ENCODE peak calls at places on chromosomes 3 and 15, in eight cellular contexts. J, F, S, L, Z, A, C and Y are unnamed samples.

GRCh38 chr3:89113887-89114840 is 6.7 kb downstream of the EPHA3 start:
- DNase-seq in J (peak; percentile 50), F (peak; percentile 74), S (peak; percentile 55), L (no peak), Z (peak; percentile 71), A (no peak), C (peak; percentile 72), Y (peak; percentile 34)

GRCh38 chr15:71577071-71577470 is 233.3 kb upstream of the NR2E3 start:
- DNase-seq in J (no peak), F (no peak), S (no peak), L (no peak), Z (no peak), A (no peak), C (no peak), Y (no peak)

GRCh38 chr3:138921316-138922292 is 25.3 kb downstream of the FOXL2 start:
- DNase-seq in J (no peak), F (no peak), S (no peak), L (no peak), Z (no peak), A (no peak), C (no peak), Y (no peak)

GRCh38 chr3:61926913-61927312 is 365.5 kb downstream of the PTPRG start:
- DNase-seq in J (no peak), F (no peak), S (no peak), L (no peak), Z (no peak), A (no peak), C (no peak), Y (no peak)

GRCh38 chr3:28840976-28841376 is 439.9 kb upstream of the RBMS3 start:
- DNase-seq in J (no peak), F (no peak), S (no peak), L (no peak), Z (no peak), A (no peak), C (no peak), Y (no peak)

GRCh38 chr3:144097144-144097543 is 125.5 kb downstream of the DIPK2A start:
- DNase-seq in J (no peak), F (no peak), S (no peak), L (no peak), Z (no peak), A (no peak), C (no peak), Y (no peak)

GRCh38 chr3:175121225-175121624 is 262.1 kb downstream of the NAALADL2 start:
- DNase-seq in J (no peak), F (no peak), S (no peak), L (no peak), Z (no peak), A (no peak), C (peak; percentile 33), Y (no peak)

GRCh38 chr3:18222686-18223085 is 202.5 kb downstream of the SATB1 start:
- DNase-seq in J (no peak), F (peak; percentile 36), S (no peak), L (no peak), Z (no peak), A (no peak), C (no peak), Y (no peak)

GRCh38 chr3:159174715-159175390 is 373.0 kb downstream of the MFSD1 start:
- DNase-seq in J (no peak), F (no peak), S (no peak), L (no peak), Z (no peak), A (no peak), C (no peak), Y (no peak)

GRCh38 chr15:72338617-72339321 is 18.8 kb upstream of the CELF6 start:
- DNase-seq in J (no peak), F (no peak), S (no peak), L (no peak), Z (no peak), A (no peak), C (no peak), Y (no peak)

GRCh38 chr3:188941103-188941502 is 230.7 kb upstream of the TPRG1 start:
- DNase-seq in J (no peak), F (no peak), S (no peak), L (no peak), Z (no peak), A (no peak), C (no peak), Y (no peak)

GRCh38 chr15:38877471-38877870 is 312.9 kb upstream of the RASGRP1 start:
- DNase-seq in J (no peak), F (no peak), S (no peak), L (no peak), Z (no peak), A (no peak), C (no peak), Y (no peak)

GRCh38 chr15:41115088-41115651 is 910 bp downstream of the INO80 start:
- DNase-seq in J (peak; percentile 73), F (no peak), S (no peak), L (no peak), Z (no peak), A (no peak), C (no peak), Y (no peak)

GRCh38 chr3:106305882-106306445 is 437.2 kb upstream of the CBLB start:
- DNase-seq in J (no peak), F (no peak), S (no peak), L (no peak), Z (no peak), A (no peak), C (no peak), Y (no peak)

GRCh38 chr15:66617137-66618090 is 51.6 kb upstream of the LCTL start:
- DNase-seq in J (no peak), F (peak; percentile 39), S (no peak), L (no peak), Z (peak; percentile 71), A (no peak), C (no peak), Y (no peak)

GRCh38 chr3:25441234-25441856 is 13.3 kb downstream of the RARB start:
- DNase-seq in J (no peak), F (no peak), S (no peak), L (no peak), Z (no peak), A (no peak), C (no peak), Y (peak; percentile 19)

GRCh38 chr3:111314146-111314873 is 227.7 kb upstream of the CD96 start:
- DNase-seq in J (no peak), F (no peak), S (no peak), L (no peak), Z (no peak), A (no peak), C (no peak), Y (no peak)

GRCh38 chr3:61574854-61575253 is 13.5 kb downstream of the PTPRG start:
- DNase-seq in J (no peak), F (no peak), S (no peak), L (no peak), Z (no peak), A (no peak), C (no peak), Y (no peak)

GRCh38 chr3:24303057-24303754 is 191.4 kb downstream of the THRB start:
- DNase-seq in J (no peak), F (no peak), S (no peak), L (no peak), Z (no peak), A (no peak), C (no peak), Y (no peak)

DNA sequence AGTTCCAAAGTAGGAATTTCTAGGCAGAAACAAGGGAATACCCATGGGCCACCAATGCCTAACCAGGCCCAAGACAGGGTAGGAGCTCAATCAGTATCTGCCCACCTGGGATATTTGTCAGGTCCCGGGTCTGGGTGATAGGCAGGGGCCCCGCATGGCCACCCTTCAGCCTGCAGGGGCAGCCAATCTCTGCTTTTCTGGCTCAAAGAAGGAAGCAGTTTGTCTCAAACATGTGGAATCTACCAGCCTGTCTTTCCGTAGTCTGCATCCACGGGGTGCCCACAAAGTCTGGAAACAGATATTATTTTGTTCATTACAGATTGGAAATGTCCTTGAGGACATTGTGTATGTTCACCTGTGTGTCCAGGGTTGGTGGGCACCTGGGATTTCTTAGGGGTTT is 56.2 kb downstream of the CEMIP start:
- DNase-seq in J (no peak), F (no peak), S (no peak), L (no peak), Z (no peak), A (peak; percentile 33), C (no peak), Y (no peak)
- TF ChIP-seq CTCF in J (no peak), F (no peak), S (no peak), L (no peak), Z (no peak), A (no peak), C (no peak), Y (no peak)

GRCh38 chr3:169744332-169745054 is 20.4 kb downstream of the TERC start:
- DNase-seq in J (no peak), F (no peak), S (no peak), L (no peak), Z (no peak), A (no peak), C (no peak), Y (no peak)
- TF ChIP-seq CTCF in J (peak; percentile 32), F (peak; percentile 39), S (no peak), L (no peak), Z (no peak), A (peak; percentile 48), C (peak; percentile 53), Y (peak; percentile 28)

GRCh38 chr3:176650478-176650877 is 546.8 kb downstream of the TBL1XR1 start:
- DNase-seq in J (no peak), F (no peak), S (no peak), L (no peak), Z (no peak), A (no peak), C (no peak), Y (no peak)
- TF ChIP-seq CTCF in J (no peak), F (no peak), S (peak; percentile 57), L (no peak), Z (no peak), A (no peak), C (peak; percentile 20), Y (no peak)

GRCh38 chr15:64009241-64009640 is 37.0 kb downstream of the DAPK2 start:
- DNase-seq in J (no peak), F (no peak), S (no peak), L (no peak), Z (no peak), A (no peak), C (no peak), Y (no peak)

GRCh38 chr15:64013179-64014043 is 32.9 kb downstream of the DAPK2 start:
- DNase-seq in J (no peak), F (no peak), S (no peak), L (no peak), Z (no peak), A (no peak), C (no peak), Y (no peak)

GRCh38 chr15:64009798-64010241 is 36.5 kb downstream of the DAPK2 start:
- DNase-seq in J (no peak), F (no peak), S (no peak), L (no peak), Z (no peak), A (no peak), C (no peak), Y (no peak)

GRCh38 chr15:64008177-64008576 is 38.1 kb downstream of the DAPK2 start:
- DNase-seq in J (no peak), F (no peak), S (no peak), L (no peak), Z (no peak), A (no peak), C (no peak), Y (no peak)

DNA sequence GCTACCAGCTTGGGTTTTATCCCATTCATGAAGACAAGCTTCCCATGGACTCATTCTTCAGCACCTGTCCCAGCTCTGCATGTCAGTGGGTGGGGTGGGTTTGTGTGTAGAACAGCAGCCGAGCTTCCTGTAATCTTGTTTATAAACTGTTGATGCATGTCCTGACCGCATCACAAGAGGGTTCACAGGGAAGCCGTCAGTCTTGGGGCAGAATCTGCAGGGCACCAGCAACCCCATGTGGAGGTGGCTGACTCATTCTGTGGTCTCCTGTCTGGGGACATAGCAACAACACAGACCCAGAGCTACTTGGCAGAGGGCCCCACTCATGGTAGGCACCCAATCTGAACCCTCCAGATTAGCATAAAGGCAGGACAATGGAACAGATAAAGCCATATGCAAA is 35.6 kb downstream of the DAPK2 start:
- DNase-seq in J (peak; percentile 62), F (no peak), S (no peak), L (peak; percentile 54), Z (peak; percentile 53), A (no peak), C (no peak), Y (peak; percentile 79)
- TF ChIP-seq CTCF in J (peak; percentile 47), F (no peak), S (no peak), L (no peak), Z (no peak), A (no peak), C (no peak), Y (peak; percentile 40)